ENCODE peak calls at places on chromosomes 13 and 19, in ten cellular contexts. I is esophagus squamous epithelium; X is brain microvascular endothelial cell; H is effector memory CD4-positive, alpha-beta T cell; D is CD4-positive, alpha-beta memory T cell; J is Peyer's patch; Q is heart right ventricle; S is A549; Z is endodermal cell; O is ovary. Y is an unnamed sample.

GRCh38 chr19:28847468-28847867 is 365.5 kb downstream of the UQCRFS1 start:
- DNase-seq in D (no peak), Z (no peak), J (no peak), H (no peak), Q (no peak), I (no peak), S (no peak), X (peak; percentile 14), O (no peak), Y (no peak)

GRCh38 chr19:6556480-6556879 is 25.7 kb downstream of the TNFSF9 start:
- DNase-seq in S (no peak), I (no peak), H (no peak), Z (no peak), O (no peak), J (no peak), D (no peak), X (peak; percentile 33), Q (no peak), Y (no peak)

GRCh38 chr13:40549500-40550094 is 116.8 kb downstream of the FOXO1 start:
- DNase-seq in X (no peak), O (no peak), Q (no peak), D (no peak), J (no peak), I (no peak), Z (no peak), H (no peak), S (no peak), Y (peak; percentile 80)

GRCh38 chr19:16273005-16273404 is 51.6 kb upstream of the KLF2 start:
- DNase-seq in O (no peak), H (no peak), S (no peak), Q (peak; percentile 44), Z (no peak), D (no peak), I (no peak), J (no peak), X (no peak), Y (no peak)

GRCh38 chr13:46609052-46609451 is 56.1 kb downstream of the LRCH1 start:
- DNase-seq in X (no peak), Z (no peak), D (no peak), H (no peak), Q (no peak), J (no peak), I (no peak), O (no peak), S (no peak), Y (no peak)

GRCh38 chr19:33419763-33420080 is 46.2 kb downstream of the CEBPG start:
- DNase-seq in Z (peak; percentile 92), H (no peak), Q (no peak), D (no peak), I (no peak), X (no peak), S (no peak), O (no peak), J (no peak), Y (no peak)

GRCh38 chr19:7982103-7982502 is 23.3 kb downstream of the ELAVL1 start:
- DNase-seq in Q (no peak), J (no peak), O (no peak), X (no peak), H (no peak), D (no peak), Z (no peak), I (no peak), S (no peak), Y (no peak)

GRCh38 chr19:5001547-5002131 is 32.7 kb downstream of the KDM4B start:
- DNase-seq in J (no peak), S (peak; percentile 51), X (peak; percentile 57), I (no peak), Z (peak; percentile 81), H (no peak), O (no peak), Q (no peak), D (peak; percentile 13), Y (no peak)

GRCh38 chr13:97540696-97541095 is 106.7 kb downstream of the RAP2A start:
- DNase-seq in S (no peak), J (no peak), X (no peak), I (no peak), Z (no peak), O (no peak), Q (no peak), H (no peak), D (no peak), Y (no peak)

GRCh38 chr13:112060899-112061366 is 6.0 kb upstream of the SOX1 start:
- DNase-seq in Z (peak; percentile 79), Q (no peak), H (no peak), J (no peak), S (no peak), I (no peak), X (no peak), O (no peak), D (no peak), Y (no peak)

GRCh38 chr13:30346789-30347167 is 39.4 kb upstream of the KATNAL1 start:
- DNase-seq in O (no peak), X (no peak), Q (no peak), S (no peak), Z (no peak), J (no peak), D (no peak), I (no peak), H (no peak), Y (no peak)

GRCh38 chr19:23075031-23075733 is 41.6 kb upstream of the ZNF730 start:
- DNase-seq in Z (peak; percentile 98), J (peak; percentile 47), O (peak; percentile 72), D (no peak), I (no peak), X (peak; percentile 60), H (no peak), Q (peak; percentile 58), S (no peak), Y (no peak)

GRCh38 chr13:24997367-24997967 is 98.5 kb upstream of the PABPC3 start:
- DNase-seq in H (no peak), X (peak; percentile 44), S (peak; percentile 11), D (peak; percentile 24), Z (no peak), I (no peak), O (no peak), Q (no peak), J (no peak), Y (no peak)

GRCh38 chr19:30281903-30282302 is 90.3 kb upstream of the ZNF536 start:
- DNase-seq in O (no peak), I (no peak), H (no peak), S (no peak), D (no peak), Q (no peak), Z (no peak), X (no peak), J (no peak), Y (no peak)

GRCh38 chr19:41872384-41872774 is 4.7 kb upstream of the CD79A start:
- DNase-seq in X (no peak), Z (peak; percentile 66), Q (no peak), D (no peak), O (no peak), J (no peak), S (no peak), H (no peak), I (no peak), Y (no peak)

GRCh38 chr13:35388456-35388855 is 88.0 kb downstream of the MAB21L1 start:
- DNase-seq in X (no peak), Q (no peak), S (no peak), I (no peak), D (no peak), J (no peak), Z (no peak), H (no peak), O (no peak), Y (no peak)
- H3K4me3 ChIP-seq in X (no peak overlapping the region), Q (no peak overlapping the region), S (no peak overlapping the region), I (no peak overlapping the region), D (no peak overlapping the region), J (no peak overlapping the region), Z (no peak overlapping the region), H (no peak overlapping the region), O (no peak overlapping the region), Y (peak overlapping the region; percentile 6)

DNA sequence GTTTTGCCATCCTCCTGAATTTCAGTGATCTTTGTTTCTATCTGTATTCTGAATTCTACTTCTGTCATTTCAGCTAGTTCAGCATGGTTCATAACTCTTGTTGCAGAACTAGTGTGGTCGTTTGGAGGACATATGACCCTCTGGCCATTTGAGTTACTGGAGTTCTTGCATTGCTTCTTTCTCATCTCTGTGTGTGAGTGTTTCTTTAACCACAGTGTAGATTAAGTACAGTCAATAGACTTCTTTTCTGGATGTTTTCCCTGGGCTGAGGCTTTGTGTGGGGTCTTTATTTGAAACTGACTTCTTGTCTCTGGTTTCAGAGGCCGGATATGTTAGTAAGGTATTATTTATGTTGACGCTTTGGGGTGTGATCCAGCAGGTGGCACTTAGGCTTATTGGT is 14.7 kb downstream of the IGFL2 start:
- DNase-seq in Z (no peak), H (no peak), J (no peak), D (no peak), S (no peak), I (no peak), Q (no peak), X (no peak), O (no peak), Y (no peak)
- H3K27ac ChIP-seq in Z (no peak overlapping the region), H (no peak overlapping the region), J (no peak overlapping the region), D (no peak overlapping the region), S (no peak overlapping the region), I (no peak overlapping the region), Q (no peak overlapping the region), X (no peak overlapping the region), O (no peak overlapping the region), Y (no peak overlapping the region)

GRCh38 chr19:43474986-43475705 is 9.7 kb upstream of the LYPD3 start:
- DNase-seq in H (peak; percentile 95), O (peak; percentile 98), Z (peak; percentile 98), I (peak; percentile 12), Q (peak; percentile 97), J (peak; percentile 97), S (peak; percentile 99), X (peak; percentile 88), D (peak; percentile 94), Y (peak; percentile 84)
- H3K4me3 ChIP-seq in H (peak overlapping the region; percentile 47), O (peak overlapping the region; percentile 36), Z (peak overlapping the region; percentile 81), I (peak overlapping the region; percentile 62), Q (peak overlapping the region; percentile 46), J (peak overlapping the region; percentile 34), S (peak overlapping the region; percentile 34), X (peak overlapping the region; percentile 46), D (peak overlapping the region; percentile 26), Y (peak overlapping the region; percentile 57)

GRCh38 chr13:113862191-113862765 is 1.6 kb downstream of the GAS6 start:
- DNase-seq in J (no peak), X (no peak), Z (peak; percentile 59), I (no peak), Q (no peak), S (no peak), D (no peak), H (no peak), O (no peak), Y (no peak)

GRCh38 chr13:113859311-113860050 is 4.4 kb downstream of the GAS6 start:
- DNase-seq in S (no peak), O (no peak), X (no peak), H (no peak), D (no peak), J (no peak), I (no peak), Z (no peak), Q (no peak), Y (peak; percentile 7)

GRCh38 chr13:113861433-113862030 is 2.3 kb downstream of the GAS6 start:
- DNase-seq in I (no peak), Z (peak; percentile 61), J (no peak), D (no peak), S (no peak), X (no peak), O (no peak), H (no peak), Q (no peak), Y (no peak)

GRCh38 chr13:113860051-113860471 is 3.8 kb downstream of the GAS6 start:
- DNase-seq in H (no peak), Q (no peak), D (no peak), I (no peak), X (no peak), S (no peak), Z (peak; percentile 74), J (peak; percentile 84), O (peak; percentile 5), Y (peak; percentile 5)

GRCh38 chr13:113860579-113861432 is 3.1 kb downstream of the GAS6 start:
- DNase-seq in S (no peak), I (no peak), X (no peak), Z (peak; percentile 94), Q (no peak), O (peak; percentile 51), D (no peak), H (no peak), J (peak; percentile 75), Y (no peak)
- H3K27ac ChIP-seq in S (no peak overlapping the region), I (peak overlapping the region; percentile 69), X (no peak overlapping the region), Z (peak overlapping the region; percentile 70), Q (peak overlapping the region; percentile 99), O (peak overlapping the region; percentile 21), D (no peak overlapping the region), H (no peak overlapping the region), J (peak overlapping the region; percentile 89), Y (peak overlapping the region; percentile 90)